ENCODE peak calls at places on chromosomes 4 and X, in six cellular contexts. One of them, this sample, is unnamed.

GRCh38 chr4:135050086-135050717 is 848.6 kb upstream of the PABPC4L start:
- DNase-seq in lower lobe of right lung: no peak
- DNase-seq in right lobe of liver: no peak
- DNase-seq in ovary: no peak
- DNase-seq in GM23338: no peak
- DNase-seq in aorta: no peak
- DNase-seq in this sample: no peak

GRCh38 chrX:134538316-134538715 is 78.4 kb downstream of the HPRT1 start:
- DNase-seq in GM23338: no peak
- DNase-seq in ovary: no peak
- DNase-seq in right lobe of liver: no peak
- DNase-seq in aorta: no peak
- DNase-seq in lower lobe of right lung: no peak
- DNase-seq in this sample: no peak

GRCh38 chrX:18617351-18617750 is 54.6 kb downstream of the RS1 start:
- DNase-seq in aorta: no peak
- DNase-seq in lower lobe of right lung: no peak
- DNase-seq in GM23338: no peak
- DNase-seq in ovary: no peak
- DNase-seq in right lobe of liver: no peak
- DNase-seq in this sample: peak

GRCh38 chrX:47358387-47359065 is 11.9 kb upstream of the ZNF157 start:
- DNase-seq in lower lobe of right lung: no peak
- DNase-seq in right lobe of liver: no peak
- DNase-seq in aorta: no peak
- DNase-seq in ovary: no peak
- DNase-seq in GM23338: no peak
- DNase-seq in this sample: no peak

GRCh38 chr4:4317496-4318232 is 27.6 kb downstream of the ZBTB49 start:
- DNase-seq in lower lobe of right lung: no peak
- DNase-seq in aorta: peak
- DNase-seq in ovary: no peak
- DNase-seq in right lobe of liver: peak
- DNase-seq in GM23338: no peak
- DNase-seq in this sample: no peak

GRCh38 chrX:73987166-73987565 is 316.8 kb upstream of the ZCCHC13 start:
- DNase-seq in lower lobe of right lung: no peak
- DNase-seq in aorta: no peak
- DNase-seq in right lobe of liver: no peak
- DNase-seq in ovary: no peak
- DNase-seq in GM23338: no peak
- DNase-seq in this sample: no peak

GRCh38 chr4:100581337-100581736 is 63.5 kb upstream of the EMCN start:
- DNase-seq in aorta: no peak
- DNase-seq in lower lobe of right lung: no peak
- DNase-seq in right lobe of liver: no peak
- DNase-seq in ovary: no peak
- DNase-seq in GM23338: no peak
- DNase-seq in this sample: peak

GRCh38 chrX:129642641-129643040 is 12.1 kb downstream of the APLN start:
- DNase-seq in aorta: no peak
- DNase-seq in right lobe of liver: no peak
- DNase-seq in ovary: no peak
- DNase-seq in lower lobe of right lung: no peak
- DNase-seq in GM23338: no peak
- DNase-seq in this sample: peak

GRCh38 chr4:89558147-89558546 is 250.5 kb upstream of the GPRIN3 start:
- DNase-seq in right lobe of liver: no peak
- DNase-seq in lower lobe of right lung: no peak
- DNase-seq in GM23338: peak
- DNase-seq in ovary: no peak
- DNase-seq in aorta: no peak
- DNase-seq in this sample: peak

GRCh38 chr4:97587912-97588311 is 555.4 kb downstream of the STPG2 start:
- DNase-seq in lower lobe of right lung: no peak
- DNase-seq in right lobe of liver: no peak
- DNase-seq in ovary: no peak
- DNase-seq in GM23338: no peak
- DNase-seq in aorta: no peak
- DNase-seq in this sample: peak

GRCh38 chr4:46844325-46844917 is 64.6 kb downstream of the COX7B2 start:
- DNase-seq in right lobe of liver: peak
- DNase-seq in lower lobe of right lung: no peak
- DNase-seq in GM23338: peak
- DNase-seq in aorta: no peak
- DNase-seq in ovary: no peak
- DNase-seq in this sample: peak

GRCh38 chr4:143782521-143782920 is 82.0 kb upstream of the FREM3 start:
- DNase-seq in right lobe of liver: no peak
- DNase-seq in aorta: no peak
- DNase-seq in ovary: no peak
- DNase-seq in lower lobe of right lung: no peak
- DNase-seq in GM23338: no peak
- DNase-seq in this sample: no peak

GRCh38 chr4:56804551-56804950 is 16.9 kb downstream of the SPINK2 start:
- DNase-seq in GM23338: no peak
- DNase-seq in lower lobe of right lung: no peak
- DNase-seq in ovary: no peak
- DNase-seq in aorta: no peak
- DNase-seq in right lobe of liver: no peak
- DNase-seq in this sample: peak

GRCh38 chr4:127410201-127410600 is 222.6 kb upstream of the INTU start:
- DNase-seq in ovary: no peak
- DNase-seq in aorta: peak
- DNase-seq in lower lobe of right lung: no peak
- DNase-seq in GM23338: no peak
- DNase-seq in right lobe of liver: no peak
- DNase-seq in this sample: no peak

GRCh38 chr4:15536552-15537499 is 67.1 kb downstream of the CC2D2A start:
- DNase-seq in right lobe of liver: no peak
- DNase-seq in GM23338: no peak
- DNase-seq in ovary: no peak
- DNase-seq in aorta: no peak
- DNase-seq in lower lobe of right lung: no peak
- DNase-seq in this sample: no peak

GRCh38 chr4:183322326-183322725 is at the start of gene CLDN24:
- DNase-seq in GM23338: no peak
- DNase-seq in right lobe of liver: no peak
- DNase-seq in aorta: no peak
- DNase-seq in lower lobe of right lung: no peak
- DNase-seq in ovary: no peak
- DNase-seq in this sample: no peak

GRCh38 chr4:185997287-185997686 is 71.7 kb upstream of the TLR3 start:
- DNase-seq in GM23338: no peak
- DNase-seq in right lobe of liver: no peak
- DNase-seq in ovary: no peak
- DNase-seq in lower lobe of right lung: no peak
- DNase-seq in aorta: peak
- DNase-seq in this sample: no peak

GRCh38 chrX:16096131-16096530 is 27.2 kb upstream of the GRPR start:
- DNase-seq in lower lobe of right lung: no peak
- DNase-seq in aorta: no peak
- DNase-seq in right lobe of liver: no peak
- DNase-seq in ovary: no peak
- DNase-seq in GM23338: peak
- DNase-seq in this sample: no peak

GRCh38 chr4:8895295-8895694 is 23.7 kb upstream of the HMX1 start:
- DNase-seq in GM23338: no peak
- DNase-seq in lower lobe of right lung: no peak
- DNase-seq in ovary: no peak
- DNase-seq in aorta: no peak
- DNase-seq in right lobe of liver: no peak
- DNase-seq in this sample: no peak

GRCh38 chr4:8896071-8896470 is 24.4 kb upstream of the HMX1 start:
- DNase-seq in lower lobe of right lung: no peak
- DNase-seq in ovary: no peak
- DNase-seq in aorta: no peak
- DNase-seq in right lobe of liver: no peak
- DNase-seq in GM23338: no peak
- DNase-seq in this sample: no peak

GRCh38 chr4:8893624-8894423 is 22.2 kb upstream of the HMX1 start:
- DNase-seq in lower lobe of right lung: no peak
- DNase-seq in ovary: no peak
- DNase-seq in right lobe of liver: no peak
- DNase-seq in aorta: no peak
- DNase-seq in GM23338: peak
- DNase-seq in this sample: no peak

GRCh38 chr4:8893227-8893623 is 21.6 kb upstream of the HMX1 start:
- DNase-seq in right lobe of liver: no peak
- DNase-seq in GM23338: no peak
- DNase-seq in aorta: no peak
- DNase-seq in ovary: no peak
- DNase-seq in lower lobe of right lung: no peak
- DNase-seq in this sample: no peak

DNA sequence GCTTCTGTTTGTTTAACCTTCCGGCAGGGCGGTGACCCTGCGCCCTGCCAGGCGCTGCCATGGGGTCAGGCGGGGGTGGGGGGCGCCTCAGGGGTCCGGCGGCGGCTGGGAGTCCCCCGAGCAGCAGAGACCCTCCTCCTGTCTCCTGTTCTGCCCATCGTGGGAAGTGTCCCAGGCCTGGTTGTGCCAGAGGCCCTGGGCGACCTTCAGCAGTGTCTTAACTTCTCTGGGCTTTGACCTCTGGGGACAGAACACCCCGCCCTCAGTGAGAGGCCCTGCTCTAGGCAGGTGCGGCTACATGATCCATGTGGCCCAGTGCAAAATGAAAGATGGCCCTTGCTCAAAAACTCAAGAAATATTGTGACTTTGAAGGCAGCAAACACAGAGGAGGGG is 22.8 kb upstream of the HMX1 start:
- DNase-seq in aorta: no peak
- DNase-seq in lower lobe of right lung: no peak
- DNase-seq in right lobe of liver: no peak
- DNase-seq in ovary: no peak
- DNase-seq in GM23338: no peak
- DNase-seq in this sample: no peak
- H3K4me3 ChIP-seq in aorta: no peak
- H3K4me3 ChIP-seq in lower lobe of right lung: no peak
- H3K4me3 ChIP-seq in right lobe of liver: no peak
- H3K4me3 ChIP-seq in ovary: no peak
- H3K4me3 ChIP-seq in GM23338: peak
- H3K4me3 ChIP-seq in this sample: no peak

GRCh38 chr4:676871-677235 is 2.5 kb downstream of the MYL5 start:
- DNase-seq in lower lobe of right lung: no peak
- DNase-seq in aorta: no peak
- DNase-seq in ovary: no peak
- DNase-seq in GM23338: no peak
- DNase-seq in right lobe of liver: no peak
- DNase-seq in this sample: no peak
- H3K4me3 ChIP-seq in lower lobe of right lung: no peak
- H3K4me3 ChIP-seq in aorta: no peak
- H3K4me3 ChIP-seq in ovary: no peak
- H3K4me3 ChIP-seq in GM23338: no peak
- H3K4me3 ChIP-seq in right lobe of liver: no peak
- H3K4me3 ChIP-seq in this sample: no peak

GRCh38 chr4:80207172-80207583 is 9.9 kb downstream of the PRDM8 start:
- DNase-seq in right lobe of liver: peak
- DNase-seq in GM23338: peak
- DNase-seq in ovary: no peak
- DNase-seq in lower lobe of right lung: no peak
- DNase-seq in aorta: peak
- DNase-seq in this sample: no peak

GRCh38 chr4:80206541-80207171 is 9.4 kb downstream of the PRDM8 start:
- DNase-seq in GM23338: peak
- DNase-seq in ovary: no peak
- DNase-seq in aorta: peak
- DNase-seq in lower lobe of right lung: no peak
- DNase-seq in right lobe of liver: peak
- DNase-seq in this sample: no peak

GRCh38 chr4:80204433-80204832 is 7.1 kb downstream of the PRDM8 start:
- DNase-seq in aorta: no peak
- DNase-seq in GM23338: no peak
- DNase-seq in right lobe of liver: no peak
- DNase-seq in lower lobe of right lung: no peak
- DNase-seq in ovary: no peak
- DNase-seq in this sample: no peak

GRCh38 chr4:80207664-80208063 is 10.4 kb downstream of the PRDM8 start:
- DNase-seq in GM23338: no peak
- DNase-seq in lower lobe of right lung: no peak
- DNase-seq in ovary: no peak
- DNase-seq in right lobe of liver: no peak
- DNase-seq in aorta: no peak
- DNase-seq in this sample: no peak

DNA sequence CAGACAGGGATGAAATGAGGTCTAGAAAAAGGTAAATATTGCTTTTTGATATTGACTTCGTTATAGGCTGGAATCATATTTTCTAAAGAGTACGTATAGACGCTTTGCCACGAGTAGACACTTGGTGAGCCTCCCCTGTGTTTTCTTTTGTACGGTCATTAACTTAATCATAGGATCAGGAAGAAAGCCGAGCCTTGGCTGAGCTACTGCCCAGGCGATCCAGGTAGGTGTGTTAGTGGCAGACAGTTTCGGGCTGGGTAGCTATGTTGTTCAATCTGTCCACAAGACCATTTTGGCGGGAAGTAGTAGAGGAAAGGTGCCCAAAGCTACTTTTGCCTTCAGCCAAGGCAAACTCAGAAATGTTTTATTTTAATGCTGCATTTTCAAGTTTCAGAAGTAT is 8.8 kb downstream of the PRDM8 start:
- DNase-seq in aorta: no peak
- DNase-seq in lower lobe of right lung: no peak
- DNase-seq in ovary: no peak
- DNase-seq in GM23338: no peak
- DNase-seq in right lobe of liver: no peak
- DNase-seq in this sample: no peak
- H3K4me3 ChIP-seq in aorta: no peak
- H3K4me3 ChIP-seq in lower lobe of right lung: no peak
- H3K4me3 ChIP-seq in ovary: no peak
- H3K4me3 ChIP-seq in GM23338: no peak
- H3K4me3 ChIP-seq in right lobe of liver: no peak
- H3K4me3 ChIP-seq in this sample: no peak

GRCh38 chr4:38489924-38490639 is 173.9 kb upstream of the KLF3 start:
- DNase-seq in GM23338: peak
- DNase-seq in aorta: no peak
- DNase-seq in right lobe of liver: no peak
- DNase-seq in ovary: no peak
- DNase-seq in lower lobe of right lung: no peak
- DNase-seq in this sample: peak
- H3K4me3 ChIP-seq in GM23338: no peak
- H3K4me3 ChIP-seq in aorta: no peak
- H3K4me3 ChIP-seq in right lobe of liver: no peak
- H3K4me3 ChIP-seq in ovary: no peak
- H3K4me3 ChIP-seq in lower lobe of right lung: no peak
- H3K4me3 ChIP-seq in this sample: no peak

GRCh38 chrX:53280703-53281320 is 572 bp downstream of the IQSEC2 start:
- DNase-seq in lower lobe of right lung: no peak
- DNase-seq in right lobe of liver: no peak
- DNase-seq in GM23338: no peak
- DNase-seq in ovary: peak
- DNase-seq in aorta: no peak
- DNase-seq in this sample: peak
- H3K4me3 ChIP-seq in lower lobe of right lung: peak
- H3K4me3 ChIP-seq in right lobe of liver: peak
- H3K4me3 ChIP-seq in GM23338: no peak
- H3K4me3 ChIP-seq in ovary: peak
- H3K4me3 ChIP-seq in aorta: peak
- H3K4me3 ChIP-seq in this sample: peak